ENCODE peak calls at places on chromosomes 13 and 19, in four cellular contexts. Q, A, N and Z are unnamed samples.

GRCh38 chr13:74871671-74872070 is 610.3 kb downstream of the TBC1D4 start:
- DNase-seq in Q (no peak), A (no peak), N (no peak), Z (no peak)

GRCh38 chr19:31356587-31357314 is 7.5 kb upstream of the TSHZ3 start:
- DNase-seq in A (no peak), Q (no peak), N (no peak), Z (peak; percentile 54)

GRCh38 chr13:95247857-95248256 is 53.4 kb downstream of the ABCC4 start:
- DNase-seq in Q (no peak), A (no peak), N (no peak), Z (no peak)

GRCh38 chr19:17379221-17379631 is 2.1 kb upstream of the PLVAP start:
- DNase-seq in Q (no peak), N (no peak), A (no peak), Z (no peak)

GRCh38 chr13:36344886-36345437 is 1.2 kb downstream of the SPART start:
- DNase-seq in Q (no peak), N (peak; percentile 29), A (peak; percentile 18), Z (no peak)

GRCh38 chr19:47093841-47094240 is 19.7 kb downstream of the ZC3H4 start:
- DNase-seq in A (no peak), Q (no peak), N (no peak), Z (peak; percentile 70)

GRCh38 chr13:112690242-112690943 is 555 bp downstream of the ATP11A start:
- DNase-seq in N (peak; percentile 42), A (no peak), Q (peak; percentile 57), Z (peak; percentile 67)

GRCh38 chr13:72537400-72537780 is 190.0 kb downstream of the MZT1 start:
- DNase-seq in A (no peak), N (no peak), Q (no peak), Z (no peak)

GRCh38 chr19:5032101-5032967 is 63.4 kb downstream of the KDM4B start:
- DNase-seq in A (no peak), N (no peak), Q (peak; percentile 35), Z (no peak)

GRCh38 chr19:30447276-30447870 is 75.2 kb downstream of the ZNF536 start:
- DNase-seq in A (no peak), Q (no peak), N (no peak), Z (no peak)

GRCh38 chr13:64958106-64958505 is 2272.0 kb downstream of the PCDH9 start:
- DNase-seq in A (no peak), N (no peak), Q (no peak), Z (no peak)

GRCh38 chr19:34480971-34481821 is at the start of gene WTIP:
- DNase-seq in Q (peak; percentile 89), N (peak; percentile 73), A (peak; percentile 84), Z (no peak)

GRCh38 chr13:28059214-28059613 is 41.2 kb downstream of the FLT3 start:
- DNase-seq in Q (no peak), A (no peak), N (no peak), Z (peak; percentile 65)

GRCh38 chr13:48942131-48942530 is 33.6 kb upstream of the FNDC3A start:
- DNase-seq in Q (no peak), A (no peak), N (no peak), Z (no peak)

GRCh38 chr19:51422053-51422448 is 4.6 kb upstream of the SIGLEC10 start:
- DNase-seq in A (peak; percentile 21), N (no peak), Q (peak; percentile 79), Z (peak; percentile 94)

GRCh38 chr19:17538684-17539287 is 16.7 kb upstream of the COLGALT1 start:
- DNase-seq in A (no peak), Q (no peak), N (no peak), Z (no peak)

GRCh38 chr19:30911491-30911890 is 437.7 kb downstream of the TSHZ3 start:
- DNase-seq in N (no peak), Q (no peak), A (no peak), Z (no peak)

GRCh38 chr19:30540671-30541210 is 168.6 kb downstream of the ZNF536 start:
- DNase-seq in Q (no peak), A (no peak), N (no peak), Z (no peak)

GRCh38 chr13:111396457-111396856 is 76.0 kb downstream of the TEX29 start:
- DNase-seq in Q (no peak), A (no peak), N (no peak), Z (peak; percentile 9)

GRCh38 chr13:42276683-42277082 is 4.7 kb downstream of the AKAP11 start:
- DNase-seq in N (no peak), A (no peak), Q (no peak), Z (no peak)

GRCh38 chr19:11203194-11204075 is 6.1 kb upstream of the KANK2 start:
- DNase-seq in A (peak; percentile 96), N (peak; percentile 98), Q (peak; percentile 85), Z (peak; percentile 41)

GRCh38 chr13:43663474-43664090 is 123.2 kb downstream of the ENOX1 start:
- DNase-seq in N (no peak), Q (no peak), A (no peak), Z (no peak)

GRCh38 chr19:48745208-48745995 is 1.3 kb downstream of the IZUMO1 start:
- DNase-seq in Q (peak; percentile 69), A (no peak), N (peak; percentile 65), Z (peak; percentile 79)

GRCh38 chr19:13103961-13104847 is 1.5 kb upstream of the LYL1 start:
- DNase-seq in Q (peak; percentile 88), N (peak; percentile 67), A (peak; percentile 41), Z (peak; percentile 67)
- H3K4me3 ChIP-seq in Q (peak overlapping the region; percentile 8), N (no peak overlapping the region), A (no peak overlapping the region), Z (peak overlapping the region; percentile 34)

GRCh38 chr19:55391702-55392615 is 6.2 kb downstream of the RPL28 start:
- DNase-seq in Q (no peak), A (no peak), N (no peak), Z (no peak)
- TF ChIP-seq POLR2A in Q (no peak), A (no peak), N (no peak), Z (no peak)

GRCh38 chr19:15550847-15551182 is 42.5 kb downstream of the CYP4F22 start:
- DNase-seq in N (no peak), A (no peak), Q (no peak), Z (no peak)
- H3K4me3 ChIP-seq in N (no peak overlapping the region), A (peak overlapping the region; percentile 14), Q (peak overlapping the region; percentile 23), Z (peak overlapping the region; percentile 19)

GRCh38 chr19:56142897-56143434 is 1.9 kb downstream of the ZNF444 start:
- DNase-seq in Q (no peak), N (no peak), A (no peak), Z (no peak)
- TF ChIP-seq POLR2A in Q (no peak), N (no peak), A (no peak), Z (no peak)

GRCh38 chr13:32538621-32539246 is at the start of gene N4BP2L2:
- DNase-seq in Q (peak; percentile 95), N (peak; percentile 96), A (peak; percentile 96), Z (peak; percentile 92)
- H3K4me3 ChIP-seq in Q (peak within 1 kb of the TSS; percentile 80), N (peak within 1 kb of the TSS; percentile 77), A (peak within 1 kb of the TSS; percentile 84), Z (peak within 1 kb of the TSS; percentile 72)

GRCh38 chr19:1631557-1632100 is 20.8 kb downstream of the TCF3 start:
- DNase-seq in Q (no peak), N (no peak), A (no peak), Z (no peak)

GRCh38 chr19:1634938-1635243 is 17.5 kb downstream of the TCF3 start:
- DNase-seq in Q (no peak), N (no peak), A (no peak), Z (no peak)

GRCh38 chr19:1634242-1634937 is 18.0 kb downstream of the TCF3 start:
- DNase-seq in Q (no peak), N (no peak), A (no peak), Z (no peak)

GRCh38 chr19:1632462-1633268 is 19.8 kb downstream of the TCF3 start:
- DNase-seq in N (no peak), Q (no peak), A (no peak), Z (peak; percentile 90)

GRCh38 chr19:1633269-1633606 is 19.2 kb downstream of the TCF3 start:
- DNase-seq in A (no peak), Q (no peak), N (no peak), Z (no peak)
- TF ChIP-seq POLR2A in A (no peak), Q (no peak), N (no peak), Z (no peak)

GRCh38 chr13:98766716-98767115 is 14.2 kb upstream of the SLC15A1 start:
- DNase-seq in N (no peak), Q (no peak), A (no peak), Z (no peak)

GRCh38 chr13:98766120-98766519 is 13.6 kb upstream of the SLC15A1 start:
- DNase-seq in N (no peak), A (no peak), Q (no peak), Z (no peak)

GRCh38 chr13:98769736-98770135 is 17.3 kb upstream of the SLC15A1 start:
- DNase-seq in N (no peak), A (no peak), Q (no peak), Z (no peak)

GRCh38 chr13:98771838-98772611 is 19.6 kb upstream of the SLC15A1 start:
- DNase-seq in Q (no peak), N (no peak), A (no peak), Z (no peak)

DNA sequence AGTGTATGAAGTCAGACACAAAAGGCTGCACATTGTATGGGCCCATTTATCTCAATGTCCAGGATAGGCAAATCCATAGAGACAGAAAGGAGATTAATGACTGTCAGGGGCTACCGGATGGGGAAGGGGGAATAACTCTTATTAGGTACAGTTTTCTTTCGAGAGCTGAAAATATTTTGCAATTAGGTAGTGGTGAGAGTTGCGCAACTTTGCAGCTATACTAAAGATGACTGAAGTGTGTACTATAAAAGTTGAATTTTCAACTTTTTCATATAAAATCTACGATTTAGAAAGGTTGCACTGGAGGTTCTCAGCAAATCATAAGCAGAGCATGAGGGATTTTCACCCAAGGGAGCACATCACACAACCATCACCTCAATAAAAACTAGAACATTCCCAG is 16.1 kb upstream of the SLC15A1 start:
- DNase-seq in A (no peak), Q (no peak), N (no peak), Z (peak; percentile 2)
- H3K4me3 ChIP-seq in A (no peak overlapping the region), Q (no peak overlapping the region), N (no peak overlapping the region), Z (no peak overlapping the region)

DNA sequence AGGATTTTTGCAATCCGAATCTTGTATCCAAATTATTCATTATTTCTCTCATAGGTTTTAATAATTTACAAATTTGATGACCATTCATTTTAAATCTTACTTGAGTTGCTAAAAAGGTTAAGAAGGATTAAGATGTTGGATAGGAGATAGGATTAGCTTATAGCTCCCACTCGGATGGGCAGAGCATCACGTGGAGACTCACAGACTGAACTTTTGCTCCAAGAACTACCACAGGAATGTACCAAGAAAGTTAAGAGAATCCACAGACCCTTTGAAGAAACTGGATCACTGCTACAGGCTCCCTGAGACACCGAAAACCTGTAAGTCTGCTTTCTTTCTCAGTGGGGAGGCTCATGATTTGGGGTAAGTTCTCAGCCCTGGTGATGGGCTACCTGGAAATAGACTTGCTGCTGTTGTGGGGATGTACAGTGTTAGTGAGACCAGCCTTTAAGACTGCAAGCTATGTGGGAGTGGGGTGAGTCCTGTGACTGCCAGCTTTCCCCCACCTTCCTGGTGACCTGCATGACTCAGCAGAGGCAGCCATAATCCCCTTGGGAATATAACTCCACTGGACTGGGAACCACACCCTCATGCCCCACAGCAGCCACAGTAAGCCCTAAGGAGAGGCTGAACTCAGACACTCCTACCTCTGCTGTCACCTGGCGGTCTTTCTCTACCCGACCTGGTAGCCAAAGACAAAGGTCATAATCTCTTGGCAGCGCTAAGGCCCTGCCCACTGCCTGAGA is 1458.0 kb downstream of the OLFM4 start:
- DNase-seq in N (no peak), A (no peak), Q (no peak), Z (no peak)
- TF ChIP-seq POLR2A in N (no peak), A (no peak), Q (no peak), Z (no peak)